ENCODE peak calls at places on chromosome 16, in nine cellular contexts. J, Z, T, E, N, P, G, Y and F are unnamed samples.

GRCh38 chr16:84548971-84549844 is 44.7 kb upstream of the MEAK7 start:
- DNase-seq in Y (peak), E (no peak), G (peak), T (peak), Z (no peak), N (no peak), J (peak), P (no peak), F (no peak)

GRCh38 chr16:81620796-81621195 is 158.3 kb upstream of the PLCG2 start:
- DNase-seq in J (no peak), T (no peak), Z (no peak), Y (no peak), N (no peak), G (no peak), E (no peak), P (no peak), F (no peak)

GRCh38 chr16:54320895-54321294 is 34.3 kb upstream of the IRX3 start:
- DNase-seq in P (no peak), Z (no peak), E (no peak), G (no peak), Y (no peak), N (no peak), T (no peak), J (no peak), F (no peak)

GRCh38 chr16:81697321-81697885 is 81.7 kb upstream of the PLCG2 start:
- DNase-seq in N (peak), Y (no peak), P (no peak), G (peak), Z (peak), T (no peak), E (peak), J (peak), F (peak)

GRCh38 chr16:66490774-66491715 is 58.9 kb downstream of the TK2 start:
- DNase-seq in E (no peak), J (no peak), Z (no peak), T (no peak), N (no peak), P (no peak), G (no peak), Y (no peak), F (peak)

GRCh38 chr16:55480228-55480655 is 1.2 kb downstream of the MMP2 start:
- DNase-seq in P (no peak), N (no peak), Y (peak), G (peak), T (no peak), J (peak), Z (peak), E (no peak), F (peak)

GRCh38 chr16:72312862-72313261 is 140.9 kb upstream of the PMFBP1 start:
- DNase-seq in Z (no peak), N (no peak), J (peak), T (no peak), E (no peak), P (no peak), G (peak), Y (no peak), F (no peak)

GRCh38 chr16:81293909-81294802 is 20.6 kb upstream of the GAN start:
- DNase-seq in Y (no peak), T (no peak), P (no peak), J (peak), N (no peak), E (no peak), Z (no peak), G (peak), F (no peak)

GRCh38 chr16:72532896-72533295 is 360.9 kb upstream of the PMFBP1 start:
- DNase-seq in P (no peak), T (no peak), Y (no peak), Z (no peak), G (no peak), E (no peak), J (peak), N (no peak), F (no peak)

GRCh38 chr16:29909398-29909797 is 9.1 kb downstream of the ASPHD1 start:
- DNase-seq in J (peak), N (no peak), P (no peak), T (no peak), Z (no peak), E (no peak), G (no peak), Y (no peak), F (no peak)

GRCh38 chr16:50263940-50264929 is 2.1 kb upstream of the ADCY7 start:
- DNase-seq in E (no peak), P (no peak), Y (no peak), G (no peak), Z (no peak), N (no peak), J (no peak), T (no peak), F (no peak)

GRCh38 chr16:67157892-67158635 is 1.6 kb downstream of the TRADD start:
- DNase-seq in T (no peak), J (no peak), G (no peak), Y (no peak), N (no peak), P (no peak), Z (no peak), E (no peak), F (peak)

GRCh38 chr16:49924078-49924477 is 68.2 kb upstream of the ZNF423 start:
- DNase-seq in E (no peak), T (no peak), J (no peak), N (no peak), Y (no peak), P (no peak), G (no peak), Z (no peak), F (no peak)

GRCh38 chr16:802914-803750 is 2.6 kb upstream of the GNG13 start:
- DNase-seq in T (no peak), N (no peak), G (no peak), E (no peak), J (no peak), Y (no peak), Z (no peak), P (no peak), F (no peak)